ENCODE peak calls at places on chromosome 1, in six cellular contexts. A is left lung, S is iPS DF 6.9, V is tibial artery, B is mesenchymal stem cell, D is right cardiac atrium. Q is an unnamed sample.

GRCh38 chr1:153548722-153549695 is at the start of gene S100A3:
- DNase-seq in B (peak; percentile 97), A (no peak), D (peak; percentile 90), V (peak; percentile 95), S (no peak), Q (no peak)

GRCh38 chr1:217133092-217133491 is 409.9 kb upstream of the ESRRG start:
- DNase-seq in V (no peak), A (peak; percentile 36), S (no peak), D (no peak), B (no peak), Q (no peak)

GRCh38 chr1:32247983-32248889 is 1.2 kb downstream of the FAM167B start:
- DNase-seq in D (peak; percentile 96), V (peak; percentile 90), B (peak; percentile 71), S (no peak), A (peak; percentile 97), Q (no peak)

GRCh38 chr1:150563340-150564038 is 14.3 kb downstream of the ADAMTSL4 start:
- DNase-seq in B (peak; percentile 56), D (peak; percentile 83), A (no peak), V (no peak), S (no peak), Q (no peak)

GRCh38 chr1:32332290-32333079 is 3.5 kb downstream of the MARCKSL1 start:
- DNase-seq in D (no peak), S (no peak), V (no peak), A (no peak), B (no peak), Q (no peak)

GRCh38 chr1:114455102-114455785 is 55.8 kb downstream of the TRIM33 start:
- DNase-seq in V (no peak), S (no peak), A (no peak), B (no peak), D (no peak), Q (no peak)

GRCh38 chr1:42753070-42753469 is 13.0 kb upstream of the CLDN19 start:
- DNase-seq in V (no peak), S (no peak), A (no peak), B (peak; percentile 17), D (no peak), Q (no peak)

GRCh38 chr1:235093013-235093618 is 35.5 kb downstream of the TOMM20 start:
- DNase-seq in A (no peak), D (peak; percentile 76), V (peak; percentile 76), S (no peak), B (peak; percentile 71), Q (no peak)

GRCh38 chr1:203082571-203083462 is 3.0 kb downstream of the MYOG start:
- DNase-seq in D (no peak), V (no peak), A (no peak), S (no peak), B (no peak), Q (no peak)

GRCh38 chr1:233614173-233614742 is 352 bp downstream of the KCNK1 start:
- DNase-seq in V (peak; percentile 66), S (no peak), D (peak; percentile 69), A (peak; percentile 78), B (peak; percentile 8), Q (no peak)

GRCh38 chr1:201154389-201155165 is at the start of gene TMEM9:
- DNase-seq in B (peak; percentile 91), A (peak; percentile 96), D (peak; percentile 98), S (peak; percentile 92), V (peak; percentile 98), Q (peak; percentile 73)

GRCh38 chr1:76933847-76934657 is 66.8 kb downstream of the ST6GALNAC5 start:
- DNase-seq in V (no peak), B (no peak), A (no peak), D (no peak), S (no peak), Q (no peak)

GRCh38 chr1:43554444-43554992 is 23.8 kb downstream of the PTPRF start:
- DNase-seq in S (no peak), B (peak; percentile 65), A (no peak), D (no peak), V (no peak), Q (no peak)

GRCh38 chr1:33349081-33349759 is 28.3 kb upstream of the A3GALT2 start:
- DNase-seq in V (peak; percentile 76), S (no peak), A (peak; percentile 92), D (peak; percentile 84), B (no peak), Q (no peak)

GRCh38 chr1:21896026-21896425 is 41.1 kb downstream of the HSPG2 start:
- DNase-seq in S (no peak), B (no peak), V (no peak), D (no peak), A (no peak), Q (no peak)

GRCh38 chr1:189681252-189681919 is 796.3 kb downstream of the BRINP3 start:
- DNase-seq in V (no peak), D (no peak), B (no peak), A (no peak), S (no peak), Q (no peak)

GRCh38 chr1:243851129-243851756 is 1.2 kb upstream of the AKT3 start:
- DNase-seq in B (peak; percentile 48), S (no peak), D (no peak), V (no peak), A (no peak), Q (no peak)

GRCh38 chr1:59163268-59164092 is 133.4 kb upstream of the FGGY start:
- DNase-seq in A (no peak), B (peak; percentile 72), V (no peak), D (no peak), S (no peak), Q (no peak)

GRCh38 chr1:59162665-59163064 is 134.2 kb upstream of the FGGY start:
- DNase-seq in B (no peak), D (no peak), V (no peak), S (no peak), A (no peak), Q (no peak)

GRCh38 chr1:59161136-59161535 is 135.8 kb upstream of the FGGY start:
- DNase-seq in V (no peak), A (no peak), S (no peak), B (no peak), D (no peak), Q (no peak)

GRCh38 chr1:59165353-59165752 is 131.5 kb upstream of the FGGY start:
- DNase-seq in A (no peak), S (no peak), D (no peak), V (no peak), B (no peak), Q (no peak)

GRCh38 chr1:59164371-59164770 is 132.5 kb upstream of the FGGY start:
- DNase-seq in D (no peak), S (no peak), A (no peak), B (no peak), V (no peak), Q (no peak)
- H3K27ac ChIP-seq in D (no peak overlapping the region), S (no peak overlapping the region), A (no peak overlapping the region), B (no peak overlapping the region), V (peak overlapping the region; percentile 84), Q (no peak overlapping the region)

GRCh38 chr1:91650764-91651163 is 150.1 kb downstream of the CDC7 start:
- DNase-seq in V (peak; percentile 94), S (no peak), D (peak; percentile 82), B (peak; percentile 98), A (no peak), Q (no peak)

GRCh38 chr1:91651243-91651642 is 150.6 kb downstream of the CDC7 start:
- DNase-seq in A (no peak), D (no peak), V (no peak), S (no peak), B (no peak), Q (no peak)

GRCh38 chr1:91655912-91656449 is 155.3 kb downstream of the CDC7 start:
- DNase-seq in A (no peak), D (no peak), V (no peak), B (no peak), S (no peak), Q (no peak)

GRCh38 chr1:91653183-91653582 is 152.5 kb downstream of the CDC7 start:
- DNase-seq in D (no peak), B (no peak), V (no peak), A (no peak), S (no peak), Q (no peak)

GRCh38 chr1:91651671-91652071 is 151.0 kb downstream of the CDC7 start:
- DNase-seq in B (peak; percentile 20), A (peak; percentile 63), D (peak; percentile 76), V (peak; percentile 75), S (no peak), Q (no peak)
- H3K27ac ChIP-seq in B (peak overlapping the region; percentile 0), A (peak overlapping the region; percentile 60), D (peak overlapping the region; percentile 54), V (peak overlapping the region; percentile 73), S (no peak overlapping the region), Q (no peak overlapping the region)

GRCh38 chr1:51664412-51665240 is 47.7 kb downstream of the OSBPL9 start:
- DNase-seq in D (peak; percentile 47), A (no peak), V (no peak), S (no peak), B (peak; percentile 84), Q (no peak)

GRCh38 chr1:51663721-51664120 is 46.8 kb downstream of the OSBPL9 start:
- DNase-seq in B (no peak), A (no peak), V (no peak), D (no peak), S (no peak), Q (no peak)

GRCh38 chr1:51663105-51663504 is 46.2 kb downstream of the OSBPL9 start:
- DNase-seq in S (no peak), D (no peak), A (no peak), B (no peak), V (no peak), Q (no peak)

GRCh38 chr1:51660570-51660969 is 43.7 kb downstream of the OSBPL9 start:
- DNase-seq in V (no peak), D (no peak), A (no peak), B (no peak), S (no peak), Q (no peak)

DNA sequence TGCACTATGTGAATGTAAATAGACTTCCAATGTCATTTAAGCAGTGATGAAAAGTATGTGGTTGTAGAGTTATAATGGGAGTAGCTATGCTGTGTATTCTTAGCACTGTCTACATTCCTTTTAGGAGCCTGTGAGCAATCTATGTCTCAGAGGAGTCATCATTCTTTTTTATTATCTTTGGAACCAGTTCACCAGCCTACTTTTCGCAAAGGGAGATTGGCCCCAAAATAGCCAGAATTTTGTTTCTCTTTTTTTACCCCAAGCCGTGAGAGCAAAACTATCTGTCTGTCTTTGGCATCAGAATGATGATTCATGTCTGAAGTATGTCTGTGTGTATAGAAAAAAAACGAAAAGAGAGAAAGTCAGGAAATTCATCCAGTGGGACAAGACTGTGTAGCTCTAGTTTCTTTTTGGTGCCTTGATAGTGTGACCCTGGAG is 44.2 kb downstream of the OSBPL9 start:
- DNase-seq in B (peak; percentile 91), A (no peak), S (no peak), V (no peak), D (no peak), Q (peak; percentile 56)
- H3K27ac ChIP-seq in B (peak overlapping the region; percentile 88), A (no peak overlapping the region), S (no peak overlapping the region), V (peak overlapping the region; percentile 56), D (peak overlapping the region; percentile 71), Q (peak overlapping the region; percentile 53)

GRCh38 chr1:84991097-84991890 is 5.6 kb downstream of the MCOLN2 start:
- DNase-seq in S (no peak), V (no peak), A (no peak), B (no peak), D (no peak), Q (no peak)

GRCh38 chr1:84996846-84997666 is at the start of gene MCOLN2:
- DNase-seq in S (no peak), D (peak; percentile 64), B (peak; percentile 32), A (peak; percentile 84), V (no peak), Q (no peak)

GRCh38 chr1:84998642-84999280 is 1.8 kb upstream of the MCOLN2 start:
- DNase-seq in B (peak; percentile 17), S (no peak), A (no peak), D (no peak), V (no peak), Q (no peak)

GRCh38 chr1:84997667-84998600 is 1.0 kb upstream of the MCOLN2 start:
- DNase-seq in D (no peak), S (no peak), A (peak; percentile 51), B (peak; percentile 35), V (no peak), Q (no peak)

GRCh38 chr1:84995484-84996334 is 1.2 kb downstream of the MCOLN2 start:
- DNase-seq in B (no peak), V (no peak), D (no peak), A (no peak), S (no peak), Q (no peak)
- H3K27ac ChIP-seq in B (no peak overlapping the region), V (no peak overlapping the region), D (no peak overlapping the region), A (no peak overlapping the region), S (no peak overlapping the region), Q (no peak overlapping the region)